ENCODE peak calls at places on chromosomes 13 and 19, in seven cellular contexts. K is NCI-H1694 treated with DMSO at 0.1 percent for 48 hours, T is NCI-H1417, S is kidney glomerular epithelial cell, V is NCI-H526 treated with DMSO at 0.1 percent for 48 hours, R is GM04504, G is osteocyte. C is an unnamed sample.

GRCh38 chr13:30371649-30372265 is 50.5 kb upstream of the UBE2L5 start:
- DNase-seq in K (no peak), T (peak; percentile 70), S (peak; percentile 59), V (peak; percentile 74), R (no peak), G (no peak), C (peak; percentile 94)

GRCh38 chr19:18594096-18594823 is 5.7 kb downstream of the REX1BD start:
- DNase-seq in K (peak; percentile 56), T (peak; percentile 26), S (peak; percentile 52), V (peak; percentile 19), R (peak; percentile 55), G (peak; percentile 93), C (peak; percentile 75)

GRCh38 chr13:29449726-29450125 is 145.8 kb downstream of the SLC7A1 start:
- DNase-seq in K (no peak), T (no peak), S (no peak), V (no peak), R (no peak), G (no peak), C (no peak)

GRCh38 chr13:33174980-33175379 is 110.6 kb downstream of the STARD13 start:
- DNase-seq in K (no peak), T (no peak), S (no peak), V (no peak), R (no peak), G (no peak), C (no peak)

GRCh38 chr13:57253551-57253950 is 86.6 kb downstream of the PRR20E start:
- DNase-seq in K (no peak), T (no peak), S (no peak), V (no peak), R (no peak), G (no peak), C (no peak)

GRCh38 chr19:46812898-46813569 is 24.6 kb upstream of the SLC1A5 start:
- DNase-seq in K (no peak), T (no peak), S (no peak), V (no peak), R (no peak), G (no peak), C (no peak)

GRCh38 chr19:37655689-37656491 is 625 bp upstream of the ZFP30 start:
- DNase-seq in K (peak; percentile 86), T (peak; percentile 94), S (peak; percentile 65), V (peak; percentile 88), R (peak; percentile 49), G (peak; percentile 93), C (peak; percentile 83)

GRCh38 chr13:31477961-31478360 is 261.4 kb upstream of the RXFP2 start:
- DNase-seq in K (no peak), T (no peak), S (no peak), V (no peak), R (peak; percentile 27), G (no peak), C (no peak)

GRCh38 chr19:50258918-50259372 is 55.5 kb downstream of the MYH14 start:
- DNase-seq in K (no peak), T (no peak), S (no peak), V (no peak), R (no peak), G (no peak), C (no peak)

GRCh38 chr19:5799247-5800241 is 5.3 kb upstream of the NRTN start:
- DNase-seq in K (no peak), T (no peak), S (no peak), V (no peak), R (no peak), G (no peak), C (no peak)

GRCh38 chr19:19599190-19599535 is 19.3 kb downstream of the PBX4 start:
- DNase-seq in K (no peak), T (no peak), S (no peak), V (no peak), R (no peak), G (no peak), C (no peak)

GRCh38 chr13:31050486-31051400 is 111.0 kb downstream of the HSPH1 start:
- DNase-seq in K (peak; percentile 6), T (no peak), S (no peak), V (no peak), R (no peak), G (no peak), C (no peak)

GRCh38 chr13:38564751-38565150 is 122.1 kb upstream of the FREM2 start:
- DNase-seq in K (no peak), T (no peak), S (no peak), V (peak; percentile 22), R (no peak), G (no peak), C (no peak)

GRCh38 chr19:52640916-52641315 is 2.8 kb upstream of the ZNF83 start:
- DNase-seq in K (no peak), T (no peak), S (no peak), V (no peak), R (no peak), G (no peak), C (no peak)

GRCh38 chr13:27663947-27664346 is 42.3 kb downstream of the POLR1D start:
- DNase-seq in K (no peak), T (no peak), S (no peak), V (no peak), R (no peak), G (no peak), C (no peak)

GRCh38 chr13:35983206-35983605 is 148.0 kb downstream of the DCLK1 start:
- DNase-seq in K (no peak), T (no peak), S (no peak), V (no peak), R (no peak), G (no peak), C (no peak)

GRCh38 chr19:16366433-16367268 is 42.0 kb downstream of the KLF2 start:
- DNase-seq in K (no peak), T (no peak), S (no peak), V (no peak), R (no peak), G (no peak), C (peak; percentile 88)

GRCh38 chr13:19781526-19781925 is 1.2 kb downstream of the PSPC1 start:
- DNase-seq in K (no peak), T (no peak), S (no peak), V (no peak), R (no peak), G (no peak), C (no peak)

GRCh38 chr13:51638497-51638871 is 54.2 kb downstream of the WDFY2 start:
- DNase-seq in K (no peak), T (no peak), S (no peak), V (peak; percentile 58), R (no peak), G (no peak), C (no peak)

GRCh38 chr19:48348039-48348438 is 15.7 kb downstream of the TMEM143 start:
- DNase-seq in K (no peak), T (no peak), S (no peak), V (no peak), R (no peak), G (no peak), C (no peak)